ENCODE peak calls at places on chromosomes 3 and 15, in eight cellular contexts. One of them, this sample, is unnamed.

GRCh38 chr15:58019503-58020376 is 45.8 kb downstream of the ALDH1A2 start:
- DNase-seq in fibroblast of lung: no peak
- DNase-seq in NCI-H2171 treated with DMSO at 0.1 percent for 48 hours: no peak
- DNase-seq in NCI-H2081: no peak
- DNase-seq in C1 segment of cervical spinal cord: no peak
- DNase-seq in epithelial cell of esophagus: peak
- DNase-seq in AG10803: peak
- DNase-seq in hepatic stellate cell: no peak
- DNase-seq in this sample: peak

GRCh38 chr3:67109651-67110204 is 111.6 kb downstream of the KBTBD8 start:
- DNase-seq in C1 segment of cervical spinal cord: no peak
- DNase-seq in NCI-H2171 treated with DMSO at 0.1 percent for 48 hours: peak
- DNase-seq in fibroblast of lung: peak
- DNase-seq in hepatic stellate cell: peak
- DNase-seq in NCI-H2081: peak
- DNase-seq in epithelial cell of esophagus: peak
- DNase-seq in AG10803: peak
- DNase-seq in this sample: peak

GRCh38 chr3:68817243-68817642 is 115.1 kb downstream of the TAFA4 start:
- DNase-seq in NCI-H2081: no peak
- DNase-seq in fibroblast of lung: peak
- DNase-seq in C1 segment of cervical spinal cord: no peak
- DNase-seq in AG10803: no peak
- DNase-seq in NCI-H2171 treated with DMSO at 0.1 percent for 48 hours: no peak
- DNase-seq in epithelial cell of esophagus: no peak
- DNase-seq in hepatic stellate cell: no peak
- DNase-seq in this sample: no peak

GRCh38 chr3:69444980-69445379 is 59.1 kb upstream of the FRMD4B start:
- DNase-seq in AG10803: no peak
- DNase-seq in C1 segment of cervical spinal cord: no peak
- DNase-seq in hepatic stellate cell: peak
- DNase-seq in NCI-H2081: no peak
- DNase-seq in NCI-H2171 treated with DMSO at 0.1 percent for 48 hours: no peak
- DNase-seq in epithelial cell of esophagus: peak
- DNase-seq in fibroblast of lung: peak
- DNase-seq in this sample: no peak

GRCh38 chr15:81358248-81358647 is 15.8 kb downstream of the TMC3 start:
- DNase-seq in hepatic stellate cell: no peak
- DNase-seq in C1 segment of cervical spinal cord: no peak
- DNase-seq in epithelial cell of esophagus: no peak
- DNase-seq in AG10803: no peak
- DNase-seq in NCI-H2171 treated with DMSO at 0.1 percent for 48 hours: no peak
- DNase-seq in fibroblast of lung: no peak
- DNase-seq in NCI-H2081: no peak
- DNase-seq in this sample: no peak

GRCh38 chr3:128760881-128761280 is 34.9 kb downstream of the RAB7A start:
- DNase-seq in NCI-H2171 treated with DMSO at 0.1 percent for 48 hours: no peak
- DNase-seq in AG10803: no peak
- DNase-seq in NCI-H2081: no peak
- DNase-seq in fibroblast of lung: peak
- DNase-seq in epithelial cell of esophagus: no peak
- DNase-seq in hepatic stellate cell: no peak
- DNase-seq in C1 segment of cervical spinal cord: no peak
- DNase-seq in this sample: no peak

GRCh38 chr3:64329037-64329436 is 103.8 kb upstream of the PRICKLE2 start:
- DNase-seq in C1 segment of cervical spinal cord: no peak
- DNase-seq in hepatic stellate cell: no peak
- DNase-seq in NCI-H2171 treated with DMSO at 0.1 percent for 48 hours: no peak
- DNase-seq in epithelial cell of esophagus: peak
- DNase-seq in NCI-H2081: no peak
- DNase-seq in AG10803: no peak
- DNase-seq in fibroblast of lung: no peak
- DNase-seq in this sample: no peak

GRCh38 chr3:9111349-9112265 is 137.8 kb downstream of the SRGAP3 start:
- DNase-seq in C1 segment of cervical spinal cord: peak
- DNase-seq in hepatic stellate cell: peak
- DNase-seq in NCI-H2081: no peak
- DNase-seq in NCI-H2171 treated with DMSO at 0.1 percent for 48 hours: no peak
- DNase-seq in AG10803: peak
- DNase-seq in epithelial cell of esophagus: no peak
- DNase-seq in fibroblast of lung: no peak
- DNase-seq in this sample: no peak

GRCh38 chr15:33795076-33795475 is 173.2 kb upstream of the CHRM5 start:
- DNase-seq in AG10803: no peak
- DNase-seq in hepatic stellate cell: no peak
- DNase-seq in NCI-H2171 treated with DMSO at 0.1 percent for 48 hours: no peak
- DNase-seq in fibroblast of lung: no peak
- DNase-seq in C1 segment of cervical spinal cord: no peak
- DNase-seq in NCI-H2081: no peak
- DNase-seq in epithelial cell of esophagus: no peak
- DNase-seq in this sample: no peak

GRCh38 chr3:17456036-17456435 is 286.4 kb downstream of the TBC1D5 start:
- DNase-seq in C1 segment of cervical spinal cord: no peak
- DNase-seq in NCI-H2171 treated with DMSO at 0.1 percent for 48 hours: no peak
- DNase-seq in fibroblast of lung: peak
- DNase-seq in hepatic stellate cell: no peak
- DNase-seq in epithelial cell of esophagus: no peak
- DNase-seq in NCI-H2081: no peak
- DNase-seq in AG10803: peak
- DNase-seq in this sample: no peak

GRCh38 chr3:93906245-93906644 is 67.5 kb downstream of the PROS1 start:
- DNase-seq in epithelial cell of esophagus: no peak
- DNase-seq in C1 segment of cervical spinal cord: no peak
- DNase-seq in AG10803: no peak
- DNase-seq in NCI-H2171 treated with DMSO at 0.1 percent for 48 hours: no peak
- DNase-seq in fibroblast of lung: no peak
- DNase-seq in NCI-H2081: no peak
- DNase-seq in hepatic stellate cell: no peak
- DNase-seq in this sample: no peak

GRCh38 chr3:133038731-133039398 is 674 bp downstream of the TMEM108 start:
- DNase-seq in NCI-H2171 treated with DMSO at 0.1 percent for 48 hours: no peak
- DNase-seq in NCI-H2081: peak
- DNase-seq in C1 segment of cervical spinal cord: peak
- DNase-seq in epithelial cell of esophagus: peak
- DNase-seq in AG10803: peak
- DNase-seq in hepatic stellate cell: peak
- DNase-seq in fibroblast of lung: no peak
- DNase-seq in this sample: no peak

GRCh38 chr3:76768912-76769311 is 271.0 kb upstream of the ROBO2 start:
- DNase-seq in C1 segment of cervical spinal cord: no peak
- DNase-seq in fibroblast of lung: no peak
- DNase-seq in AG10803: no peak
- DNase-seq in epithelial cell of esophagus: no peak
- DNase-seq in NCI-H2171 treated with DMSO at 0.1 percent for 48 hours: no peak
- DNase-seq in hepatic stellate cell: no peak
- DNase-seq in NCI-H2081: no peak
- DNase-seq in this sample: no peak

GRCh38 chr3:173584093-173584833 is 186.7 kb downstream of the NLGN1 start:
- DNase-seq in NCI-H2081: peak
- DNase-seq in epithelial cell of esophagus: peak
- DNase-seq in C1 segment of cervical spinal cord: peak
- DNase-seq in NCI-H2171 treated with DMSO at 0.1 percent for 48 hours: no peak
- DNase-seq in hepatic stellate cell: peak
- DNase-seq in AG10803: peak
- DNase-seq in fibroblast of lung: peak
- DNase-seq in this sample: peak

GRCh38 chr3:12308517-12308916 is 19.6 kb downstream of the PPARG start:
- DNase-seq in NCI-H2171 treated with DMSO at 0.1 percent for 48 hours: no peak
- DNase-seq in C1 segment of cervical spinal cord: no peak
- DNase-seq in AG10803: peak
- DNase-seq in hepatic stellate cell: peak
- DNase-seq in NCI-H2081: no peak
- DNase-seq in epithelial cell of esophagus: peak
- DNase-seq in fibroblast of lung: peak
- DNase-seq in this sample: peak

GRCh38 chr3:98770261-98771039 is 7.3 kb downstream of the ST3GAL6 start:
- DNase-seq in NCI-H2171 treated with DMSO at 0.1 percent for 48 hours: peak
- DNase-seq in NCI-H2081: no peak
- DNase-seq in epithelial cell of esophagus: peak
- DNase-seq in AG10803: no peak
- DNase-seq in hepatic stellate cell: no peak
- DNase-seq in C1 segment of cervical spinal cord: peak
- DNase-seq in fibroblast of lung: no peak
- DNase-seq in this sample: no peak

GRCh38 chr15:68578960-68579935 is at the start of gene CORO2B:
- DNase-seq in NCI-H2171 treated with DMSO at 0.1 percent for 48 hours: peak
- DNase-seq in hepatic stellate cell: peak
- DNase-seq in epithelial cell of esophagus: peak
- DNase-seq in C1 segment of cervical spinal cord: peak
- DNase-seq in NCI-H2081: peak
- DNase-seq in AG10803: peak
- DNase-seq in fibroblast of lung: peak
- DNase-seq in this sample: no peak

GRCh38 chr3:192090586-192090985 is 629.6 kb downstream of the PYDC2 start:
- DNase-seq in epithelial cell of esophagus: peak
- DNase-seq in AG10803: no peak
- DNase-seq in C1 segment of cervical spinal cord: no peak
- DNase-seq in NCI-H2081: no peak
- DNase-seq in hepatic stellate cell: no peak
- DNase-seq in fibroblast of lung: no peak
- DNase-seq in NCI-H2171 treated with DMSO at 0.1 percent for 48 hours: no peak
- DNase-seq in this sample: no peak

GRCh38 chr15:77825546-77825945 is 192.8 kb upstream of the LINGO1 start:
- DNase-seq in hepatic stellate cell: no peak
- DNase-seq in NCI-H2171 treated with DMSO at 0.1 percent for 48 hours: no peak
- DNase-seq in epithelial cell of esophagus: no peak
- DNase-seq in fibroblast of lung: no peak
- DNase-seq in AG10803: no peak
- DNase-seq in NCI-H2081: no peak
- DNase-seq in C1 segment of cervical spinal cord: no peak
- DNase-seq in this sample: no peak

GRCh38 chr3:64523324-64523723 is 164.5 kb downstream of the ADAMTS9 start:
- DNase-seq in epithelial cell of esophagus: no peak
- DNase-seq in C1 segment of cervical spinal cord: no peak
- DNase-seq in fibroblast of lung: no peak
- DNase-seq in NCI-H2171 treated with DMSO at 0.1 percent for 48 hours: no peak
- DNase-seq in hepatic stellate cell: no peak
- DNase-seq in AG10803: no peak
- DNase-seq in NCI-H2081: no peak
- DNase-seq in this sample: no peak

This sample was measured in SW 1271.